ENCODE peak calls at places on chromosomes 6 and 20, in five cellular contexts. I is A549; Q is EH; Y is D341Med; B is activated T-helper 1 cell treated with anti-CD3 and anti-CD28 coated beads, Interleukin-2, amount 50 U/mL, for 16 hours. N is an unnamed sample.

GRCh38 chr20:16709017-16709416 is 20.8 kb upstream of the SNRPB2 start:
- DNase-seq in I (no peak), Q (no peak), Y (no peak), B (no peak), N (no peak)

GRCh38 chr20:44309763-44310663 is 989 bp downstream of the FITM2 start:
- DNase-seq in I (no peak), Q (peak), Y (peak), B (no peak), N (peak)

GRCh38 chr20:62605236-62605948 is 36.9 kb upstream of the SLCO4A1 start:
- DNase-seq in I (no peak), Q (no peak), Y (no peak), B (no peak), N (no peak)

GRCh38 chr6:123417411-123417810 is 219.3 kb downstream of the TRDN start:
- DNase-seq in I (no peak), Q (no peak), Y (no peak), B (no peak), N (no peak)

GRCh38 chr6:41785689-41786450 is 1.6 kb upstream of the TOMM6 start:
- DNase-seq in I (no peak), Q (peak), Y (no peak), B (no peak), N (no peak)

GRCh38 chr20:26216025-26216424 is 519.4 kb upstream of the ZNF337 start:
- DNase-seq in I (no peak), Q (peak), Y (no peak), B (no peak), N (peak)

GRCh38 chr6:89999154-89999553 is 104.9 kb downstream of the GJA10 start:
- DNase-seq in I (no peak), Q (peak), Y (peak), B (no peak), N (peak)

GRCh38 chr6:39169448-39170344 is 54.7 kb upstream of the SAYSD1 start:
- DNase-seq in I (no peak), Q (no peak), Y (no peak), B (no peak), N (no peak)

GRCh38 chr6:163414367-163415175 is at the start of gene QKI:
- DNase-seq in I (no peak), Q (peak), Y (peak), B (peak), N (peak)

GRCh38 chr6:111943273-111943672 is 70.0 kb upstream of the FYN start:
- DNase-seq in I (no peak), Q (no peak), Y (no peak), B (no peak), N (no peak)

GRCh38 chr6:138736640-138737039 is 36.9 kb upstream of the CCDC28A start:
- DNase-seq in I (no peak), Q (peak), Y (no peak), B (no peak), N (peak)

GRCh38 chr6:163773646-163774045 is 359.1 kb downstream of the QKI start:
- DNase-seq in I (no peak), Q (no peak), Y (no peak), B (no peak), N (no peak)

GRCh38 chr6:20789162-20789561 is 254.9 kb downstream of the CDKAL1 start:
- DNase-seq in I (no peak), Q (peak), Y (no peak), B (no peak), N (peak)

GRCh38 chr6:153702671-153703070 is 336.4 kb upstream of the OPRM1 start:
- DNase-seq in I (no peak), Q (no peak), Y (no peak), B (no peak), N (no peak)

GRCh38 chr20:57891067-57891466 is 181.3 kb upstream of the PMEPA1 start:
- DNase-seq in I (no peak), Q (no peak), Y (no peak), B (no peak), N (no peak)

GRCh38 chr6:7058250-7058923 is 49.4 kb upstream of the RREB1 start:
- DNase-seq in I (peak), Q (peak), Y (no peak), B (no peak), N (peak)

GRCh38 chr6:27091661-27092315 is 155.7 kb upstream of the PRSS16 start:
- DNase-seq in I (peak), Q (peak), Y (peak), B (no peak), N (peak)

GRCh38 chr6:143059616-143060353 is 904 bp upstream of the AIG1 start:
- DNase-seq in I (no peak), Q (peak), Y (no peak), B (no peak), N (peak)

GRCh38 chr6:107538856-107539387 is 49.0 kb downstream of the SOBP start:
- DNase-seq in I (no peak), Q (no peak), Y (no peak), B (no peak), N (no peak)

GRCh38 chr20:33995053-33995816 is 1.5 kb downstream of the RALY start:
- DNase-seq in I (no peak), Q (peak), Y (no peak), B (no peak), N (no peak)

GRCh38 chr6:151060096-151060741 is 179.5 kb upstream of the AKAP12 start:
- DNase-seq in I (peak), Q (peak), Y (no peak), B (no peak), N (peak)

GRCh38 chr6:79246891-79247290 is 12.4 kb upstream of the HMGN3 start:
- DNase-seq in I (no peak), Q (no peak), Y (no peak), B (no peak), N (no peak)

GRCh38 chr6:45574885-45575284 is 197.2 kb upstream of the SUPT3H start:
- DNase-seq in I (no peak), Q (no peak), Y (no peak), B (no peak), N (no peak)

GRCh38 chr6:155349129-155349528 is 34.8 kb upstream of the TFB1M start:
- DNase-seq in I (no peak), Q (peak), Y (no peak), B (no peak), N (peak)

GRCh38 chr6:77740380-77740779 is 87.5 kb downstream of the MEI4 start:
- DNase-seq in I (peak), Q (peak), Y (peak), B (no peak), N (peak)

GRCh38 chr6:169969372-169970099 is 218.1 kb downstream of the ERMARD start:
- DNase-seq in I (no peak), Q (no peak), Y (peak), B (no peak), N (no peak)

GRCh38 chr6:132412656-132413500 is 11.6 kb upstream of the MOXD1 start:
- DNase-seq in I (no peak), Q (peak), Y (no peak), B (no peak), N (peak)

GRCh38 chr20:573414-574296 is 30.1 kb upstream of the CSNK2A1 start:
- DNase-seq in I (no peak), Q (no peak), Y (no peak), B (no peak), N (no peak)

GRCh38 chr6:14134211-14134910 is 16.8 kb downstream of the CD83 start:
- DNase-seq in I (no peak), Q (no peak), Y (no peak), B (no peak), N (no peak)

GRCh38 chr6:106119526-106119925 is 33.4 kb downstream of the PRDM1 start:
- DNase-seq in I (no peak), Q (no peak), Y (no peak), B (no peak), N (no peak)

GRCh38 chr6:6803180-6803978 is 214.9 kb downstream of the LY86 start:
- DNase-seq in I (no peak), Q (no peak), Y (no peak), B (no peak), N (no peak)

GRCh38 chr6:39950125-39950720 is 16.0 kb upstream of the MOCS1 start:
- DNase-seq in I (no peak), Q (no peak), Y (no peak), B (no peak), N (no peak)

GRCh38 chr6:11552390-11552789 is 14.8 kb downstream of the TMEM170B start:
- DNase-seq in I (no peak), Q (no peak), Y (no peak), B (no peak), N (no peak)

GRCh38 chr20:60463798-60464197 is 505.6 kb downstream of the CDH26 start:
- DNase-seq in I (no peak), Q (no peak), Y (no peak), B (no peak), N (no peak)